ENCODE peak calls at places on chromosomes 6 and 20, in nine cellular contexts. G is neural progenitor cell, E is GM12865, R is choroid plexus epithelial cell, H is foreskin fibroblast, L is mucosa of descending colon, Y is endodermal cell, Q is dorsolateral prefrontal cortex, V is IMR-90. A is an unnamed sample.

GRCh38 chr6:46848684-46849360 is 55.6 kb downstream of the MEP1A start:
- DNase-seq in L (peak), G (peak), V (peak), E (peak), Q (peak), R (peak), Y (peak), H (peak), A (peak)

GRCh38 chr6:28393912-28394662 is 5.5 kb downstream of the ZSCAN12 start:
- DNase-seq in L (no peak), R (peak), Y (no peak), E (no peak), H (no peak), Q (no peak), G (peak), V (peak), A (no peak)

GRCh38 chr6:80211295-80211694 is 104.8 kb downstream of the BCKDHB start:
- DNase-seq in Y (no peak), G (no peak), Q (no peak), R (peak), E (peak), H (no peak), V (peak), L (no peak), A (no peak)

GRCh38 chr20:19074828-19075516 is 137.5 kb upstream of the SLC24A3 start:
- DNase-seq in H (no peak), Q (no peak), R (no peak), V (no peak), Y (no peak), E (peak), G (no peak), L (no peak), A (no peak)

GRCh38 chr6:169804427-169804826 is 53.0 kb downstream of the ERMARD start:
- DNase-seq in G (no peak), Q (no peak), E (no peak), H (no peak), Y (no peak), R (no peak), V (no peak), L (no peak), A (no peak)

GRCh38 chr20:38725959-38726848 is 1.9 kb downstream of the SLC32A1 start:
- DNase-seq in G (peak), E (peak), Y (peak), H (no peak), R (no peak), V (peak), Q (no peak), L (peak), A (peak)

GRCh38 chr6:158039178-158039557 is 57.5 kb downstream of the SYNJ2 start:
- DNase-seq in R (peak), Y (peak), H (no peak), Q (peak), E (no peak), L (peak), V (peak), G (peak), A (peak)

GRCh38 chr20:32806356-32806755 is 13.4 kb upstream of the MAPRE1 start:
- DNase-seq in H (no peak), Q (no peak), Y (no peak), E (no peak), R (no peak), G (no peak), L (no peak), V (no peak), A (no peak)

GRCh38 chr6:27505209-27506027 is 32.5 kb upstream of the ZNF184 start:
- DNase-seq in R (peak), Q (no peak), V (peak), Y (peak), E (peak), H (peak), L (no peak), G (peak), A (peak)

GRCh38 chr20:32028647-32029372 is 18.6 kb downstream of the CCM2L start:
- DNase-seq in E (no peak), V (no peak), L (no peak), R (peak), G (peak), Y (peak), H (no peak), Q (no peak), A (no peak)

GRCh38 chr6:51028271-51028670 is 209.6 kb downstream of the TFAP2B start:
- DNase-seq in R (peak), Y (no peak), E (no peak), V (no peak), H (no peak), G (no peak), L (no peak), Q (no peak), A (no peak)

GRCh38 chr6:38131527-38131965 is 312.0 kb downstream of the ZFAND3 start:
- DNase-seq in G (no peak), H (peak), Y (no peak), E (peak), R (peak), Q (no peak), L (no peak), V (peak), A (peak)

GRCh38 chr20:2575682-2576081 is 39.3 kb downstream of the TMC2 start:
- DNase-seq in H (no peak), G (no peak), V (no peak), Y (no peak), E (no peak), R (no peak), Q (no peak), L (no peak), A (no peak)
- H3K4me3 ChIP-seq in H (no peak), G (no peak), V (no peak), Y (no peak), E (no peak), R (no peak), Q (no peak), L (no peak), A (no peak)

GRCh38 chr20:45470262-45470931 is 844 bp downstream of the WFDC2 start:
- DNase-seq in H (no peak), L (peak), G (peak), E (peak), Y (peak), R (peak), Q (no peak), V (no peak), A (peak)
- H3K4me3 ChIP-seq in H (peak), L (no peak), G (peak), E (peak), Y (peak), R (peak), Q (peak), V (peak), A (peak)

GRCh38 chr20:53839423-53840176 is 230.8 kb downstream of the BCAS1 start:
- DNase-seq in H (no peak), Q (no peak), V (no peak), R (no peak), G (no peak), L (peak), Y (no peak), E (peak), A (no peak)
- H3K4me3 ChIP-seq in H (no peak), Q (no peak), V (no peak), R (no peak), G (no peak), L (no peak), Y (no peak), E (no peak), A (no peak)

GRCh38 chr6:107633680-107634141 is 143.8 kb downstream of the SOBP start:
- DNase-seq in H (no peak), R (no peak), G (no peak), L (no peak), E (no peak), Y (no peak), Q (peak), V (no peak), A (no peak)

GRCh38 chr6:107637316-107637715 is 147.4 kb downstream of the SOBP start:
- DNase-seq in L (no peak), Y (no peak), R (no peak), G (no peak), H (no peak), E (no peak), Q (no peak), V (no peak), A (no peak)

GRCh38 chr6:107634147-107635057 is 144.5 kb downstream of the SOBP start:
- DNase-seq in E (no peak), G (no peak), L (no peak), Q (no peak), R (no peak), V (no peak), Y (no peak), H (no peak), A (no peak)

GRCh38 chr6:107636486-107636885 is 146.6 kb downstream of the SOBP start:
- DNase-seq in G (peak), L (no peak), E (no peak), Q (no peak), R (no peak), Y (no peak), V (no peak), H (no peak), A (no peak)

DNA sequence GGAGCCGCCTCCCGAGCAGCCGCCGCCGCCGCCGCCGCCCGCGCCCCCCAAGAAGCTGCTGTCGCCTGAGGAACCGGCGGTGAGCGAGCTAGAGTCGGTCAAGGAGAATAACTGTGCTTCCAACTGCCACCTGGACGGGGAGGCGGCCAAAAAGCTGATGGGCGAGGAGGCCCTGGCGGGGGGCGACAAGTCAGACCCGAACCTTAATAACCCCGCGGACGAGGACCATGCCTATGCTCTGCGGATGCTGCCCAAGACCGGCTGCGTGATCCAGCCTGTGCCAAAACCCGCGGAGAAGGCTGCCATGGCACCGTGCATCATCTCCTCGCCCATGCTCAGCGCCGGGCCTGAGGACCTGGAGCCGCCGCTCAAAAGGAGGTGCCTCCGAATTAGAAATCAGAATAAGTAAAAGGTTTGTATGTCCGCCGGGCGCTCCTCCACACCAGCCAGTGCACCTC is 145.2 kb downstream of the SOBP start:
- DNase-seq in Q (no peak), Y (no peak), E (no peak), H (no peak), L (no peak), V (no peak), G (no peak), R (no peak), A (no peak)
- H3K4me3 ChIP-seq in Q (peak), Y (no peak), E (no peak), H (no peak), L (no peak), V (no peak), G (no peak), R (no peak), A (no peak)